ENCODE peak calls at places on chromosomes 2 and 18, in seven cellular contexts. B, O, P, W, I, G and Z are unnamed samples. For H3K27me3, the result is how much of the 10 kb centered on the place peaks cover.

GRCh38 chr2:25168256-25169072 is at the start of gene POMC:
- DNase-seq in P (no peak), I (peak), O (no peak), W (peak), G (peak), B (peak), Z (peak)

GRCh38 chr18:8809514-8809913 is 104.2 kb downstream of the MTCL1 start:
- DNase-seq in I (no peak), B (no peak), P (no peak), O (no peak), G (no peak), W (no peak), Z (no peak)

GRCh38 chr2:144508162-144508765 is 11.7 kb downstream of the ZEB2 start:
- DNase-seq in P (peak), I (no peak), B (no peak), G (peak), W (no peak), O (no peak), Z (no peak)

GRCh38 chr2:159146930-159147666 is 139.4 kb downstream of the WDSUB1 start:
- DNase-seq in B (no peak), W (peak), P (no peak), O (no peak), I (no peak), G (peak), Z (peak)

GRCh38 chr2:215912299-215912842 is 101.0 kb downstream of the MREG start:
- DNase-seq in G (no peak), O (no peak), W (no peak), P (no peak), I (no peak), B (no peak), Z (no peak)

GRCh38 chr2:118913805-118914645 is 28.0 kb upstream of the MARCO start:
- DNase-seq in B (no peak), P (no peak), W (no peak), O (no peak), I (no peak), G (no peak), Z (no peak)

GRCh38 chr2:199596549-199596948 is 138.8 kb upstream of the SATB2 start:
- DNase-seq in W (peak), B (no peak), G (no peak), I (no peak), O (no peak), P (no peak), Z (no peak)

GRCh38 chr2:45627911-45628310 is 16.8 kb upstream of the SRBD1 start:
- DNase-seq in O (no peak), P (no peak), W (no peak), I (no peak), B (no peak), G (no peak), Z (no peak)

GRCh38 chr18:72206814-72207213 is 337.3 kb downstream of the CBLN2 start:
- DNase-seq in I (no peak), G (no peak), W (no peak), O (no peak), P (no peak), B (no peak), Z (no peak)

GRCh38 chr2:122634261-122634660 is 878.8 kb downstream of the TSN start:
- DNase-seq in P (no peak), G (no peak), I (no peak), B (no peak), W (peak), O (no peak), Z (no peak)

GRCh38 chr2:127414855-127415592 is 3.2 kb upstream of the PROC start:
- DNase-seq in W (no peak), B (no peak), G (no peak), I (no peak), O (no peak), P (no peak), Z (no peak)

GRCh38 chr2:127437056-127437455 is 18.8 kb downstream of the PROC start:
- DNase-seq in G (no peak), B (no peak), I (no peak), W (no peak), O (no peak), P (no peak), Z (peak)

GRCh38 chr2:71736091-71736878 is 282.9 kb downstream of the DYSF start:
- DNase-seq in W (no peak), I (no peak), G (peak), B (no peak), P (no peak), O (no peak), Z (no peak)

GRCh38 chr2:99880148-99880983 is 262.0 kb downstream of the AFF3 start:
- DNase-seq in O (no peak), B (no peak), P (no peak), G (no peak), W (peak), I (no peak), Z (no peak)

GRCh38 chr2:40384714-40385113 is 67.2 kb downstream of the SLC8A1 start:
- DNase-seq in O (peak), B (no peak), I (no peak), G (no peak), W (peak), P (no peak), Z (no peak)

GRCh38 chr18:78017869-78018268 is 768.2 kb downstream of the GALR1 start:
- DNase-seq in W (no peak), G (no peak), B (no peak), P (no peak), I (no peak), O (no peak), Z (no peak)

GRCh38 chr2:241490444-241490760 is 18.0 kb downstream of the STK25 start:
- DNase-seq in P (no peak), I (no peak), W (no peak), O (no peak), G (no peak), B (no peak), Z (no peak)

GRCh38 chr18:31487251-31488015 is 10.5 kb upstream of the DSG2 start:
- DNase-seq in P (no peak), O (no peak), W (peak), G (no peak), I (no peak), B (no peak), Z (no peak)

GRCh38 chr2:144379891-144380311 is 140.0 kb downstream of the ZEB2 start:
- DNase-seq in G (peak), I (no peak), O (no peak), P (no peak), W (no peak), B (peak), Z (no peak)

GRCh38 chr2:96167407-96168013 is 22.3 kb upstream of the DUSP2 start:
- DNase-seq in W (no peak), G (no peak), O (no peak), B (no peak), I (no peak), P (no peak), Z (no peak)

GRCh38 chr2:127188797-127189196 is 31.3 kb downstream of the CYP27C1 start:
- DNase-seq in I (no peak), O (no peak), W (no peak), B (no peak), G (no peak), P (no peak), Z (no peak)

GRCh38 chr2:31081497-31081896 is 56.7 kb downstream of the GALNT14 start:
- DNase-seq in G (no peak), O (no peak), P (no peak), W (no peak), I (no peak), B (no peak), Z (no peak)

GRCh38 chr2:196171946-196172345 is 568 bp upstream of the STK17B start:
- DNase-seq in G (peak), B (no peak), W (peak), I (no peak), P (no peak), O (no peak), Z (no peak)

GRCh38 chr2:43135583-43135982 is 90.8 kb downstream of the ZFP36L2 start:
- DNase-seq in W (no peak), O (no peak), P (no peak), I (no peak), G (peak), B (peak), Z (peak)

GRCh38 chr2:133532919-133533318 is 35.3 kb downstream of the NCKAP5 start:
- DNase-seq in B (no peak), I (no peak), W (peak), O (no peak), P (no peak), G (no peak), Z (no peak)

GRCh38 chr2:11011359-11011758 is 99.6 kb downstream of the KCNF1 start:
- DNase-seq in B (no peak), W (no peak), O (no peak), G (no peak), I (no peak), P (no peak), Z (no peak)

GRCh38 chr2:48779019-48779418 is 23.5 kb upstream of the LHCGR start:
- DNase-seq in I (no peak), B (no peak), G (no peak), O (no peak), W (no peak), P (no peak), Z (no peak)

GRCh38 chr18:24544141-24544498 is 83.7 kb downstream of the HRH4 start:
- DNase-seq in P (no peak), I (no peak), O (peak), W (peak), G (no peak), B (no peak), Z (no peak)

GRCh38 chr2:172677363-172677762 is 58.3 kb upstream of the RAPGEF4 start:
- DNase-seq in G (no peak), W (no peak), I (no peak), O (no peak), P (no peak), B (no peak), Z (no peak)

GRCh38 chr2:119606674-119607073 is 62.4 kb downstream of the CFAP221 start:
- DNase-seq in O (no peak), I (no peak), G (no peak), W (no peak), B (no peak), P (no peak), Z (no peak)

GRCh38 chr2:190023860-190024259 is 38.7 kb downstream of the MSTN start:
- DNase-seq in B (no peak), I (peak), O (no peak), G (no peak), P (no peak), W (peak), Z (no peak)

GRCh38 chr2:43611987-43612894 is 16.4 kb upstream of the THADA start:
- DNase-seq in P (peak), O (peak), I (peak), G (peak), W (peak), B (peak), Z (no peak)

GRCh38 chr2:172674034-172674967 is 61.3 kb upstream of the RAPGEF4 start:
- DNase-seq in P (no peak), G (peak), I (no peak), B (no peak), W (peak), O (no peak), Z (peak)

GRCh38 chr2:218024336-218024735 is 21.5 kb upstream of the TNS1 start:
- DNase-seq in W (no peak), I (no peak), P (no peak), O (no peak), B (no peak), G (peak), Z (peak)

GRCh38 chr2:66576381-66577330 is 141.7 kb downstream of the MEIS1 start:
- DNase-seq in B (peak), W (peak), G (peak), O (no peak), I (no peak), P (no peak), Z (no peak)

DNA sequence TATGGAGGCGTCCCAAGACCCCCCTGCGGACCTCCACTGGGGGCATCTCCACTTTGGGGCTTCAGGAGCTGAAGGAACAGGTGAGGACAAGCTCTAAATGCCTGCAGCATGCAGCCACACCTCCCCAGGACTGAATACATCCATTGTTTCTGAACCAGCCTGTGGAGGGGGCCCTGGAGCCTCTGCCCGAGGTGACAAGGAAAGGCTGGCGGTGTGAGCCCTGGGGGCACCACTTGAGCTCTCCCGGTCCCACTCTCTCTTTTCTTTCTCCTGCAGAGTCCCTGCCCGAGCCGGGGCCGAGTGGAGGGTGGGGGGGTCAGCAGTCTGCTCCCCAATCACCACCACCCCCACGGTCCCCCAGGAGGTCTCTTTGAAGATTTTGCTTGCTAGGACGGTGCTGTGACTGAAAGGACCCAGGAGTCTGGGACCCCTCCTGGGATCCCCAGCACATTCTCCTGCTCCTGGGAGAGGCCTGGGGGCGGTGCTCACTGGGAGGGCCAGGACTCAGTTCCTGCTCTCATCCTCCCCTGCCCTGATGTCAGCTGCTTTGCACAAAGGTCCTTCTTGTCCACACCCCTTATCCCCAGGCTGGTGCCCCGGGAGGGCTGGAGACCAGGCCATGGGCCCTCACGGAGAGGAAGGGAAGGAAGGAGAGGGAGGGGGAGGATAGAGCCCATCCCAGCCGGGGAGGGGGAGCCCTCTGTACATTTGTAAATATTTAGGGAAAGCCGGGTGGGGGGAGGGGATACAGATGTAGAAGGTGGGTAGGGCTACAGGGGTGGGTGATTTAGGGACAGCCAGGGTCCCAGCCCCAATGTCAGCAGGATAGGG is 5.7 kb downstream of the CHPF start:
- DNase-seq in I (no peak), B (peak), W (no peak), O (no peak), P (no peak), G (no peak), Z (no peak)
- H3K27ac ChIP-seq in I (no peak), B (peak), W (no peak), O (no peak), P (no peak), G (no peak), Z (no peak)

DNA sequence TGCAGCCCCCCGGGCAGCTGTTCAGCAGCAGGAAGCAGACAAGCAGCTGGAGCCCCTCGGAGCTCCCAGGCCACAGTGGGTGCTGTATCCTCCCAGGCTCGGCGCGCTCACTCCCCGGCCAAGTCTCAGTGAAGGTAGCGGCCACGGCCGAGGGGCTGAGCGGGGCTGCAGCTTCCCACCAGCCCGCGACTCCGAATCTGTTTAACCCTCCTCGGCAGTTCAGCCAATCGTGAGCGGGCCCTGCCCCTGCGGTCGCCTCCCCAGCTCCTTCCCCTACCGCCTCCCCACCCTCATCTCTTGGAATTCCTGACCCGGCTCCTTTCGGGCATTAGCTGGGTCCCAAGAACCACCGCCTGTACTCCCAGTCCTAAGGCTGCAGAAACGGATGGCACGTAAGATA is at the start of gene RESP18:
- DNase-seq in O (no peak), P (no peak), W (no peak), B (no peak), G (peak), I (no peak), Z (no peak)
- H3K27me3 ChIP-seq in O (under half), P (under half), W (half or more), B (under half), G (under half), I (under half), Z (under half)

GRCh38 chr2:210259687-210260086 is 34.4 kb upstream of the ACADL start:
- DNase-seq in W (no peak), G (no peak), B (no peak), O (no peak), P (no peak), I (no peak), Z (no peak)

GRCh38 chr2:210267698-210268097 is 42.5 kb upstream of the ACADL start:
- DNase-seq in B (no peak), P (no peak), G (no peak), O (no peak), W (no peak), I (no peak), Z (no peak)

GRCh38 chr2:210263841-210264240 is 38.6 kb upstream of the ACADL start:
- DNase-seq in B (no peak), G (no peak), O (no peak), I (no peak), P (no peak), W (no peak), Z (no peak)

GRCh38 chr2:210264282-210264681 is 39.0 kb upstream of the ACADL start:
- DNase-seq in G (no peak), I (no peak), O (no peak), P (no peak), W (no peak), B (no peak), Z (no peak)

GRCh38 chr2:210261996-210262510 is 36.8 kb upstream of the ACADL start:
- DNase-seq in P (no peak), B (no peak), I (no peak), W (no peak), O (no peak), G (no peak), Z (no peak)
- H3K27ac ChIP-seq in P (no peak), B (no peak), I (no peak), W (no peak), O (no peak), G (no peak), Z (no peak)

GRCh38 chr2:946073-947005 is 4.3 kb upstream of the SNTG2 start:
- DNase-seq in W (no peak), G (no peak), O (no peak), I (no peak), B (no peak), P (no peak), Z (no peak)
- H3K27me3 ChIP-seq in W (half or more), G (under half), O (under half), I (under half), B (under half), P (under half), Z (under half)

GRCh38 chr2:37439131-37439642 is 94.8 kb downstream of the QPCT start:
- DNase-seq in W (no peak), O (no peak), B (no peak), G (no peak), I (no peak), P (no peak), Z (no peak)
- H3K27ac ChIP-seq in W (no peak), O (no peak), B (no peak), G (no peak), I (no peak), P (no peak), Z (no peak)